ENCODE peak calls at places on chromosomes 6 and 20, in eight cellular contexts. W, X, T, A, Q, K, C and J are unnamed samples.

GRCh38 chr6:159097256-159097655 is 52.5 kb upstream of the TAGAP start:
- DNase-seq in X (no peak), A (no peak), W (no peak), K (no peak), C (no peak), Q (no peak), T (no peak), J (no peak)

GRCh38 chr6:136754820-136755219 is 37.5 kb downstream of the MAP3K5 start:
- DNase-seq in W (no peak), K (no peak), T (no peak), C (no peak), Q (no peak), X (no peak), A (no peak), J (no peak)

GRCh38 chr6:148203281-148203925 is 139.2 kb upstream of the SASH1 start:
- DNase-seq in C (peak; percentile 49), X (no peak), A (no peak), T (no peak), W (no peak), Q (peak; percentile 35), K (no peak), J (no peak)

GRCh38 chr20:36147707-36148106 is 6.8 kb upstream of the EPB41L1 start:
- DNase-seq in C (peak; percentile 83), A (peak; percentile 54), Q (peak; percentile 98), X (no peak), T (no peak), K (no peak), W (no peak), J (no peak)

GRCh38 chr20:49278817-49279676 is 1.2 kb upstream of the ZNFX1 start:
- DNase-seq in W (no peak), X (no peak), T (peak; percentile 34), A (no peak), C (no peak), K (no peak), Q (peak; percentile 48), J (no peak)

GRCh38 chr6:13177617-13178506 is 150.5 kb downstream of the TBC1D7 start:
- DNase-seq in K (peak; percentile 29), W (no peak), Q (no peak), T (peak; percentile 2), X (no peak), C (no peak), A (no peak), J (no peak)

GRCh38 chr20:54062812-54063280 is 7.5 kb downstream of the BCAS1 start:
- DNase-seq in A (no peak), W (no peak), C (peak; percentile 52), X (peak; percentile 59), T (peak; percentile 5), Q (peak; percentile 65), K (no peak), J (no peak)

GRCh38 chr20:49964964-49965780 is 17.6 kb upstream of the SNAI1 start:
- DNase-seq in A (no peak), W (no peak), K (no peak), C (peak; percentile 52), Q (peak; percentile 51), X (peak; percentile 36), T (no peak), J (no peak)

GRCh38 chr6:163667372-163668060 is 253.0 kb downstream of the QKI start:
- DNase-seq in X (no peak), T (no peak), C (peak; percentile 53), A (peak; percentile 65), K (peak; percentile 82), W (no peak), Q (peak; percentile 62), J (no peak)

GRCh38 chr6:17919494-17919893 is 67.9 kb downstream of the KIF13A start:
- DNase-seq in W (no peak), C (no peak), X (no peak), Q (no peak), A (no peak), K (no peak), T (no peak), J (no peak)

GRCh38 chr20:3171391-3172125 is 1.8 kb downstream of the LZTS3 start:
- DNase-seq in X (no peak), T (no peak), W (no peak), Q (no peak), A (no peak), C (no peak), K (no peak), J (no peak)

GRCh38 chr6:169752074-169752623 is 727 bp downstream of the ERMARD start:
- DNase-seq in A (no peak), C (peak; percentile 20), W (no peak), X (no peak), K (peak; percentile 6), Q (no peak), T (no peak), J (no peak)